ENCODE peak calls at places on chromosomes 11 and 22, in four cellular contexts. O is anterior cingulate cortex, Y is uterus, S is T-helper 17 cell. C is an unnamed sample.

GRCh38 chr11:73383249-73384126 is 7.3 kb downstream of the RELT start:
- DNase-seq in Y (no peak), O (peak), S (no peak), C (peak)

GRCh38 chr11:27013741-27014415 is 20.0 kb downstream of the FIBIN start:
- DNase-seq in Y (no peak), O (no peak), S (no peak), C (no peak)

GRCh38 chr11:44002191-44003093 is 45.3 kb upstream of the ACCSL start:
- DNase-seq in Y (peak), O (no peak), S (no peak), C (no peak)

GRCh38 chr11:1548221-1549070 is 23.6 kb downstream of the DUSP8 start:
- DNase-seq in S (no peak), Y (peak), O (peak), C (peak)

GRCh38 chr11:47269002-47269828 is 718 bp upstream of the MADD start:
- DNase-seq in S (peak), Y (peak), O (peak), C (peak)

GRCh38 chr11:134202661-134203060 is 21.1 kb downstream of the NCAPD3 start:
- DNase-seq in Y (no peak), O (no peak), S (no peak), C (no peak)

GRCh38 chr11:72871089-72871488 is 56.9 kb downstream of the ATG16L2 start:
- DNase-seq in S (no peak), O (no peak), Y (no peak), C (no peak)

GRCh38 chr22:47206185-47206584 is 443.7 kb downstream of the TBC1D22A start:
- DNase-seq in Y (no peak), S (no peak), O (no peak), C (no peak)

GRCh38 chr11:45585205-45585604 is 80.2 kb downstream of the CHST1 start:
- DNase-seq in S (no peak), O (no peak), Y (no peak), C (no peak)

GRCh38 chr11:35688023-35688422 is 25.4 kb downstream of the TRIM44 start:
- DNase-seq in O (no peak), Y (no peak), S (no peak), C (peak)

GRCh38 chr11:60813324-60813723 is 28.2 kb downstream of the MS4A10 start:
- DNase-seq in S (no peak), Y (no peak), O (no peak), C (no peak)